ENCODE peak calls at places on chromosomes 12 and 14, in seven cellular contexts. O is mesothelial cell of epicardium; S is activated naive CD4-positive, alpha-beta T cell; B is lung; I is tibial artery; F is stimulated activated effector memory CD8-positive, alpha-beta T cell treated with anti-CD3 and anti-CD28 coated beads, Interleukin-12 subunit alpha, Interleukin-12 subunit beta, amount 100 ng/mL, for 72 hours; U is ecto neural progenitor cell. L is an unnamed sample.

GRCh38 chr14:100955201-100955600 is 51.7 kb upstream of the RTL1 start:
- DNase-seq in O (no peak), S (no peak), B (no peak), I (no peak), F (no peak), U (no peak), L (no peak)

GRCh38 chr12:110933326-110933974 is 13.1 kb upstream of the MYL2 start:
- DNase-seq in O (no peak), S (no peak), B (no peak), I (no peak), F (no peak), U (no peak), L (no peak)

GRCh38 chr12:113010701-113011100 is 32.4 kb downstream of the OAS2 start:
- DNase-seq in O (no peak), S (no peak), B (no peak), I (no peak), F (no peak), U (no peak), L (no peak)

GRCh38 chr14:75125617-75126016 is 1.2 kb downstream of the NEK9 start:
- DNase-seq in O (no peak), S (no peak), B (no peak), I (no peak), F (no peak), U (no peak), L (no peak)

GRCh38 chr14:69323266-69323966 is 63.5 kb downstream of the GALNT16 start:
- DNase-seq in O (no peak), S (no peak), B (no peak), I (peak), F (no peak), U (no peak), L (no peak)

GRCh38 chr14:97820781-97821180 is 1023.6 kb downstream of the VRK1 start:
- DNase-seq in O (no peak), S (no peak), B (no peak), I (no peak), F (no peak), U (no peak), L (no peak)

GRCh38 chr12:99386907-99387306 is 260.6 kb upstream of the GARIN6 start:
- DNase-seq in O (no peak), S (no peak), B (no peak), I (no peak), F (no peak), U (no peak), L (no peak)

GRCh38 chr12:31238764-31239387 is 87.1 kb downstream of the SINHCAF start:
- DNase-seq in O (no peak), S (peak), B (peak), I (peak), F (peak), U (peak), L (peak)

GRCh38 chr14:77032854-77033621 is 4.5 kb upstream of the IRF2BPL start:
- DNase-seq in O (peak), S (peak), B (peak), I (peak), F (peak), U (peak), L (peak)

GRCh38 chr14:21070610-21071224 is 613 bp downstream of the ARHGEF40 start:
- DNase-seq in O (no peak), S (no peak), B (no peak), I (peak), F (no peak), U (no peak), L (no peak)

GRCh38 chr14:49999216-49999761 is 106.4 kb downstream of the ARF6 start:
- DNase-seq in O (no peak), S (no peak), B (peak), I (peak), F (peak), U (no peak), L (no peak)

GRCh38 chr12:52181757-52182156 is 10.1 kb downstream of the KRT80 start:
- DNase-seq in O (no peak), S (no peak), B (no peak), I (no peak), F (no peak), U (peak), L (no peak)